ENCODE peak calls at places on chromosomes 13 and 19, in six cellular contexts. A, O, E, M, T and Q are unnamed samples.

GRCh38 chr13:27556109-27556508 is 64.2 kb downstream of the LNX2 start:
- DNase-seq in A (no peak), O (peak), E (no peak), M (no peak), T (no peak), Q (no peak)

GRCh38 chr13:91184244-91184926 is 163.1 kb upstream of the MIR17HG start:
- DNase-seq in A (no peak), O (no peak), E (no peak), M (no peak), T (peak), Q (no peak)

GRCh38 chr19:8261881-8262280 is 46.3 kb downstream of the CD320 start:
- DNase-seq in A (no peak), O (no peak), E (no peak), M (no peak), T (no peak), Q (no peak)

GRCh38 chr13:29909975-29910674 is 59.7 kb upstream of the UBL3 start:
- DNase-seq in A (no peak), O (peak), E (no peak), M (no peak), T (peak), Q (peak)

GRCh38 chr13:27406178-27406939 is 18.1 kb upstream of the GTF3A start:
- DNase-seq in A (no peak), O (peak), E (no peak), M (no peak), T (peak), Q (peak)

GRCh38 chr19:5281588-5281987 is 59.0 kb downstream of the PTPRS start:
- DNase-seq in A (no peak), O (no peak), E (no peak), M (no peak), T (no peak), Q (peak)

GRCh38 chr13:78601886-78602560 is 1.3 kb downstream of the POU4F1 start:
- DNase-seq in A (no peak), O (no peak), E (no peak), M (no peak), T (no peak), Q (no peak)

GRCh38 chr19:19491321-19492025 is 23.9 kb downstream of the TSSK6 start:
- DNase-seq in A (no peak), O (no peak), E (no peak), M (no peak), T (no peak), Q (no peak)

GRCh38 chr13:112186091-112186490 is 119.1 kb downstream of the SOX1 start:
- DNase-seq in A (no peak), O (no peak), E (no peak), M (no peak), T (no peak), Q (no peak)

GRCh38 chr19:54333586-54334298 is 5.2 kb downstream of the LILRA4 start:
- DNase-seq in A (no peak), O (no peak), E (no peak), M (no peak), T (no peak), Q (no peak)

GRCh38 chr19:29477831-29478577 is 47.8 kb upstream of the VSTM2B start:
- DNase-seq in A (no peak), O (no peak), E (no peak), M (peak), T (no peak), Q (no peak)

GRCh38 chr19:29045708-29046107 is 167.2 kb downstream of the UQCRFS1 start:
- DNase-seq in A (no peak), O (no peak), E (no peak), M (no peak), T (no peak), Q (no peak)

GRCh38 chr19:5595129-5595528 is 27.4 kb upstream of the TINCR start:
- DNase-seq in A (no peak), O (no peak), E (no peak), M (no peak), T (no peak), Q (no peak)

GRCh38 chr19:46872967-46873366 is 12.2 kb downstream of the ARHGAP35 start:
- DNase-seq in A (no peak), O (no peak), E (no peak), M (no peak), T (no peak), Q (no peak)

GRCh38 chr19:46878613-46879375 is 18.0 kb downstream of the ARHGAP35 start:
- DNase-seq in A (no peak), O (peak), E (no peak), M (no peak), T (peak), Q (no peak)

GRCh38 chr19:46880440-46880839 is 19.6 kb downstream of the ARHGAP35 start:
- DNase-seq in A (no peak), O (peak), E (no peak), M (no peak), T (no peak), Q (no peak)

GRCh38 chr19:46875234-46875633 is 14.4 kb downstream of the ARHGAP35 start:
- DNase-seq in A (no peak), O (no peak), E (no peak), M (no peak), T (no peak), Q (no peak)

GRCh38 chr19:46875657-46876056 is 14.9 kb downstream of the ARHGAP35 start:
- DNase-seq in A (no peak), O (no peak), E (no peak), M (no peak), T (no peak), Q (peak)
- H3K4ac ChIP-seq in A (no peak), O (no peak), E (no peak), M (peak), T (no peak), Q (no peak)

DNA sequence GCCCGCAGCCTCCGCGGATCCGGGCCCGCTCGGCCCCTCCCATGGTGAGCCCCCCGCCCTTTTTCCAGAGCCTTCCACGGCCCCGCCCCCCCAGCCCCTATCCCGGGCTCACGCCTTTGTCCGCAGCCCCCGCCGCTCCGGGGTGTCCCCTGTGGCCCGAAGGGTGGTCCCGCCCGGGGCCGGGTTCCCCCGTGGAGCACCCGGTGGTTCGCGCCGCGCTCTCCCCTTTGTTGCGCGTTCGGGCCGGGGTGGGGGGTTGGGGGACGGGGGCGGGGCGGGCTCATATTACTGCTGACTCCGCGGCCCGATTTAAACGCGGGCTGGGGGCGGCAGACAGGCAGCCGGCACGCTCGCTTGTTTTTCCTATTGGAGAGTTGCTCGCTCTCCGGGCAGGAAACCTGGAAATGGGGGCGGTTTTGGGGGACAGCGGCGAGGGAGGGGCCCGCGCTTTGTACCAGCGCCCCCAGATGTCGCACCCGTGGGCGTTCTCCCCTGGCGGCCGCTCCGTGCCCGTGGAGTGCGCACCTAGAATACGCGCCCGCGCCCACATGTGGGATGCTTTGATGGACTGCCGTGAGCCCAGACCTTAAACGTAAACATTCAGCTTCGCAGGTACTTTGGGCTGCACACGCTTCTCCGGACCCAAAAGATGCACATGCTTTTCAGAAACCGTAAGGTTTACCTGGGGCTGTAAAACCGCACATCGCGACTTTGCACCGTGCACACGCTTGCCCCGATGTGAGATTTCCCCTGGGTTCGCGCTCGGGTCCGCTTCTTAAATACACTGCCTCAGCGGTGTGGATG is 699 bp downstream of the PTOV1 start:
- DNase-seq in A (peak), O (no peak), E (no peak), M (peak), T (no peak), Q (peak)
- H4K8ac ChIP-seq in A (no peak), O (no peak), E (no peak), M (peak), T (peak), Q (peak)

GRCh38 chr19:39613597-39613996 is 11.3 kb downstream of the LGALS13 start:
- DNase-seq in A (no peak), O (no peak), E (no peak), M (no peak), T (no peak), Q (no peak)

DNA sequence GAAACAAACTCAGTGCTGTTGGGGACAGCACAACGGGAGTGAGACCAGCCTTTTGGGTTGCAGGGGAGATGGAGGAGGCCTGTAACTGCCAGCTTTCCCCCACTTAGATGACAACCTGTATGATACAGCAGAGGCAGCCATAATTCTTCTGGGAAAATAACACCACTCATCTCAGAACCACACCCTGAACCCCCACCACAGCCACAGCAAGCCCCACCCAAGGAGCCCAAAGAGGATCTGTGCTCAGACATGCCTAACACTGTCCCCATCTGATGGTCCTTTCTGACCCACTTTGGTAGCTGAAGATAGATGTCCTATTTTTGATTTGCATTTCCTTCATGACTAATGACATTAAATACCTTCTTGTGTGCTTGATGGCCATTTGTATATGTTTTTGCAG is 15.4 kb downstream of the LGALS13 start:
- DNase-seq in A (no peak), O (no peak), E (no peak), M (no peak), T (no peak), Q (no peak)
- H3K14ac ChIP-seq in A (no peak), O (no peak), E (no peak), M (no peak), T (no peak), Q (no peak)

GRCh38 chr19:6739884-6740588 is 556 bp downstream of the TRIP10 start:
- DNase-seq in A (peak), O (no peak), E (no peak), M (peak), T (peak), Q (peak)

GRCh38 chr19:6739390-6739883 is at the start of gene TRIP10:
- DNase-seq in A (peak), O (peak), E (peak), M (peak), T (peak), Q (peak)

GRCh38 chr19:6737873-6738725 is 719 bp upstream of the GPR108 start:
- DNase-seq in A (peak), O (peak), E (peak), M (peak), T (peak), Q (peak)

GRCh38 chr19:6737284-6737872 is at the start of gene GPR108:
- DNase-seq in A (peak), O (peak), E (peak), M (peak), T (peak), Q (peak)

DNA sequence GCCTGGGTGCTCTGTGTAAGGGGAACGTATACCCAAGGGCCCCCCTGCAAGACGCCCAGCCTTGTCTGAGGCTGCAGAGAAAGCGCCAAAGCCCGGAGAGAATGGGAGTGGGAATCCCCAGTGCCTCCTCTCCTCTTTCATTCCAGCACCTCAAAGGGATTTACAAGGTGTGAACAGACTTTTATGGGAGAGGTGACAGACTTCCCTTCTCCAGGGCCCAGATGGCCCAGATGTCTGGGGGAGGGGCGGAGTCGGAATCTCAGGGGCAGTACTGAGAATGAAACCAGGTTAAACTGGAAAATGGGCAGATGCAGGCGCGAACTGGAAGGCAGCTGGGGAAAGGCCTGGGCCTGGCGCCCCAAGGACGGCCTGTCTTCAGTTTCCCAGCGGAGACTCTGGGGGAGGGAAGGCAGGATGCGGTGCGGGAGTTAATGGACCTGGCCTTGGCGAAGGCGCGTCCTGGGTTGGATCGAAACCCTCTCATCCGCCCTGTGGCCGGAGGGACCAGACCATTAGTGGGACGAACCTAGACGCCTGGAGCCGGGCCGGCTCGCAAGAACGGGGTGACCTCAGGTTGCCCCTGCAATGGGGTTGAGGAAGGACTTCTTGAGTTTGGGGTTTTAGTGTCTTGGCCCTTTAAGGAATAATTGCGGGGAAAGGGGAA is 622 bp upstream of the TRIP10 start:
- DNase-seq in A (no peak), O (peak), E (no peak), M (peak), T (no peak), Q (peak)
- H3K4ac ChIP-seq in A (no peak), O (peak), E (no peak), M (peak), T (peak), Q (peak)

GRCh38 chr19:34173145-34173956 is 1.0 kb downstream of the LSM14A start:
- DNase-seq in A (peak), O (peak), E (peak), M (peak), T (peak), Q (peak)

GRCh38 chr19:34176581-34176980 is 4.3 kb downstream of the LSM14A start:
- DNase-seq in A (no peak), O (no peak), E (no peak), M (no peak), T (no peak), Q (no peak)

GRCh38 chr19:34171539-34171876 is 796 bp upstream of the LSM14A start:
- DNase-seq in A (no peak), O (peak), E (no peak), M (no peak), T (peak), Q (peak)

GRCh38 chr19:34171877-34172660 is at the start of gene LSM14A:
- DNase-seq in A (peak), O (peak), E (peak), M (peak), T (peak), Q (peak)

GRCh38 chr19:34172661-34173144 is 399 bp downstream of the LSM14A start:
- DNase-seq in A (no peak), O (no peak), E (no peak), M (no peak), T (no peak), Q (no peak)
- H4K8ac ChIP-seq in A (no peak), O (peak), E (no peak), M (peak), T (peak), Q (peak)

DNA sequence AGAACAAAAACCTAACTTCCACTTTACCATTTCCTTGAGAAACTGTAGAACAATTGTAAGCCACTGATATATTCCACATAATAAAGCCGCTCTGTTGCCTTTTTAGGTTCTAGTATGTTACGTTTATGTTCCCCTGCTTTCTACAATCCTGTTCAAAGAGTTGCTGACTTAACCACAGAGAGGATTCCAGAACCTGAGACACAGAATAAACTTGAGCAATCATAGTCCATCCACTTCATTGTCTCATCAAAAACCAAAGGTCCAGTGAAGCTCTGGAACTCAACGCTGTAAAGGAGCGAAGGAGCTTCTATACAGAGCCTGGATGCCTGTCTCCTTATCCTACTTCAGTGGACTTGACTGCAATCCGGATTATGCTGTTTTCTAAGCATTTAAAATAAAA is 4.6 kb downstream of the STARD13 start:
- DNase-seq in A (no peak), O (peak), E (no peak), M (no peak), T (peak), Q (no peak)
- H3K14ac ChIP-seq in A (no peak), O (peak), E (no peak), M (no peak), T (no peak), Q (no peak)

DNA sequence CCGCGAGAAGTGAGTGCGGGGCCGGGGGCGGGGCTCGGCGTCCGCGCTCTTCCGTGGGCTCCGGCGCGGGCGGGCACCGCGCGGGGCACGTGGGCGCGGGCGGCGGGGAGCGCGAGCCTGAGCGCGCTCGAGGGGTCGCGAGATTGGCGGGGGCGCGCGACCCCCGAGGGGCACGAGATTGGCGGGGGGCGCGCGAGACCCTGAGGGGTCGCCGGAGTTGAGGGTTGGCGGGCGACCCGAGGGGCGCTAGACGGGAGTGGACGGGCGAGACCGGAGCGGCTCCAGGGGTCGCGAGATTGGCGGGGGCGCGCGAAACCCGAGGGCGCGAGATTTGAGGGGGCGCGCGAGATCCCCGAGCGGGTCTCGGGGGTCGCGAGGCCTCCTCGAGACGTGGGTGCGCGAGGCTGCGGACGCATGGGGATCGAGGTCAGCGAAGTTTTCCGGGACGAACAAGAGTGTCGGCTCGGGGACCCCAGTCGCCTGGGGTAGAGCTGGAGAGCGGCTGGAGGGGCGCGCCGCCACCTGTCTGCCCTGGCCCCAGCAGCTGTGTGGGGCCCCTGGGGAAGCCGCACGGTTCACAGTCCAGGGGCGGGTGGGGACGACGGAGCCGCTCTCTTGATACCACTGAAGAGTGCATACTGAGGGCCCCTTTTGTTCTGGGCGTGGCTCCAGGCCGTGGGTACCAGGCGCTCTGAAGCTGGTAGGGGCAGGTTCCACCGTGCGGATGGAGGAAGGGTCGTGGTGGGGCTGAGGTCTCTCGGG is 682 bp downstream of the SSBP4 start:
- DNase-seq in A (no peak), O (no peak), E (no peak), M (no peak), T (peak), Q (no peak)
- H3K4ac ChIP-seq in A (no peak), O (peak), E (no peak), M (no peak), T (peak), Q (peak)

DNA sequence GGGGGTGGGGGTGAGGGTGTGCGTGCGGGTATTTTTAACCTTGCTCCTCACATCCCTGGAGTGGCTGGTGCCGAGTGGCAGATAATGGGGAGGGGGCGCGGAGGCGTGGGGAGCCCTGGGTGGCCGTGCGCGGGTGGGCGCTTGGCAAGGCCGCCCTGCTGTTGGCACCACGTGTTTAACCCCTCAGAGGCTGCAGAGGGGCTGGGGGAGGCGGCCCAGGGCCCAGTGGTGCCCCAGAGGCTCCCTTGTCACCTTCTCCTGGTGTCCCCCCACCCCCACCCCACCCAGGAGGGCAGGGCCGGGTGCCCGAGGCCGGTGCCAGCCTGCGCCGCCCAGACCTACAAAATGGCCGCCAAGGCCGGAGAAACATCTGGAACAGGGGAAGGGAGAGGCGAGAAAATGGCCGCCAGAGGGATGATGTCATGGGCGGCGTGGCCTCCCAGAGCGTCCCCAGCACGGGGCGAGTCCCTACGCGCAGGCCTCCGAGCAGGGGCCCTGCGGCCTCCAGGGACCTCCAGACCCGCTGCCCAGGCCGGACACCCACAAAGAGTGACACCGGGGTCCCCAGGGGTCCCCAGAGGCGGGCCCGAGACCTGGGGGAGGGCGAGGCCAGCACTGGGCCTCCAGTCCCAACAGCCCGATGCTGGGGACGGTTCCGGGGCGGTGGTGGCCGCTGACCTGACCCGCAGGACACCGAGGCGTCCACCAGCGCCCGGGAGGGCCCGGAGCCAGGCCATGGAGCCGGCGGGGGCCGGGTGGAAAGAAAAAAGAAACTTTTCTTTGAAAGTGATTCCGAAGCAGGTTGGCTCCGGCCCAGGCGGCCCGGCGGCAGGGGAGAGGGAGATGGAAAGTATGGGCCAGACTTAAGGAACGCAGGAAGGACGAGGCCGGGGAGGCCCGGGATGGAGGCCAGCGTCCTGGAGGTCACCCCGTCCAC is 38.2 kb downstream of the NFIC start:
- DNase-seq in A (no peak), O (peak), E (no peak), M (no peak), T (peak), Q (peak)
- H4K8ac ChIP-seq in A (no peak), O (peak), E (no peak), M (peak), T (peak), Q (no peak)

DNA sequence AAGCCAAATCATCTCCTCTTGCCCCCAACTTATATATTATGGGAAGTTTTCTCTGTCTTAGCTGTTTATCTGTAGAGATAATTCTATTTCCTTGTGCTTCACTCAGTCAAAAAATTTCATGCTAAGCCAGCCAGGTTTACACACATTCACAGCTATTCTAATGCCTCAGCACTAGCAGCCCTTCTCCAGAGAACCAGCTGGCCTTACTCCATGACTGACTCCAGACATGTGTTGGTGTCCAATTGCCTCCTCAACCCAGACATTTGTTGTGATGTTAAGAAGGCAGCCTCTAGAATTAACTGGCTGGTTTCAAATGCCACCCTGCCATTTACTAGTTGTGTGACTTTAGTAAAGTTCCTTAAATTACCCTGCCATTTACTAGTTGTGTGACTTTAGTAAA is 525.0 kb downstream of the LMO7 start:
- DNase-seq in A (no peak), O (peak), E (no peak), M (no peak), T (no peak), Q (no peak)
- H3K14ac ChIP-seq in A (no peak), O (no peak), E (no peak), M (no peak), T (no peak), Q (no peak)